ENCODE peak calls at places on chromosomes 16 and 17, in nine cellular contexts. One of them, this sample, is unnamed.

GRCh38 chr17:45221081-45221996 is at the start of gene FMNL1:
- DNase-seq in non-pigmented ciliary epithelial cell: no peak
- DNase-seq in NCI-H1694 treated with DMSO at 0.1 percent for 48 hours: no peak
- DNase-seq in right lobe of liver: peak
- DNase-seq in T-helper 1 cell: peak
- DNase-seq in heart right ventricle: peak
- DNase-seq in NCI-H2171 treated with DMSO at 0.1 percent for 48 hours: peak
- DNase-seq in SK-N-MC: no peak
- DNase-seq in T47D: peak
- DNase-seq in this sample: peak

GRCh38 chr16:19625039-19625438 is 69.5 kb downstream of the VPS35L start:
- DNase-seq in non-pigmented ciliary epithelial cell: no peak
- DNase-seq in NCI-H1694 treated with DMSO at 0.1 percent for 48 hours: no peak
- DNase-seq in right lobe of liver: no peak
- DNase-seq in T-helper 1 cell: no peak
- DNase-seq in heart right ventricle: no peak
- DNase-seq in NCI-H2171 treated with DMSO at 0.1 percent for 48 hours: no peak
- DNase-seq in SK-N-MC: no peak
- DNase-seq in T47D: no peak
- DNase-seq in this sample: no peak

GRCh38 chr17:64413505-64413904 is 22.8 kb upstream of the PECAM1 start:
- DNase-seq in non-pigmented ciliary epithelial cell: no peak
- DNase-seq in NCI-H1694 treated with DMSO at 0.1 percent for 48 hours: no peak
- DNase-seq in right lobe of liver: no peak
- DNase-seq in T-helper 1 cell: no peak
- DNase-seq in heart right ventricle: no peak
- DNase-seq in NCI-H2171 treated with DMSO at 0.1 percent for 48 hours: no peak
- DNase-seq in SK-N-MC: no peak
- DNase-seq in T47D: no peak
- DNase-seq in this sample: no peak

GRCh38 chr17:63140255-63140654 is 174.2 kb downstream of the TANC2 start:
- DNase-seq in non-pigmented ciliary epithelial cell: no peak
- DNase-seq in NCI-H1694 treated with DMSO at 0.1 percent for 48 hours: peak
- DNase-seq in right lobe of liver: no peak
- DNase-seq in T-helper 1 cell: no peak
- DNase-seq in heart right ventricle: peak
- DNase-seq in NCI-H2171 treated with DMSO at 0.1 percent for 48 hours: peak
- DNase-seq in SK-N-MC: no peak
- DNase-seq in T47D: no peak
- DNase-seq in this sample: no peak

GRCh38 chr17:80829166-80829813 is 162.4 kb upstream of the CHMP6 start:
- DNase-seq in non-pigmented ciliary epithelial cell: no peak
- DNase-seq in NCI-H1694 treated with DMSO at 0.1 percent for 48 hours: no peak
- DNase-seq in right lobe of liver: no peak
- DNase-seq in T-helper 1 cell: no peak
- DNase-seq in heart right ventricle: no peak
- DNase-seq in NCI-H2171 treated with DMSO at 0.1 percent for 48 hours: no peak
- DNase-seq in SK-N-MC: no peak
- DNase-seq in T47D: no peak
- DNase-seq in this sample: no peak

GRCh38 chr17:50754521-50754920 is 12.8 kb downstream of the ANKRD40CL start:
- DNase-seq in non-pigmented ciliary epithelial cell: no peak
- DNase-seq in NCI-H1694 treated with DMSO at 0.1 percent for 48 hours: no peak
- DNase-seq in right lobe of liver: no peak
- DNase-seq in T-helper 1 cell: no peak
- DNase-seq in heart right ventricle: no peak
- DNase-seq in NCI-H2171 treated with DMSO at 0.1 percent for 48 hours: no peak
- DNase-seq in SK-N-MC: no peak
- DNase-seq in T47D: no peak
- DNase-seq in this sample: no peak

GRCh38 chr17:44543213-44543904 is 13.9 kb upstream of the FZD2 start:
- DNase-seq in non-pigmented ciliary epithelial cell: peak
- DNase-seq in NCI-H1694 treated with DMSO at 0.1 percent for 48 hours: no peak
- DNase-seq in right lobe of liver: no peak
- DNase-seq in T-helper 1 cell: no peak
- DNase-seq in heart right ventricle: no peak
- DNase-seq in NCI-H2171 treated with DMSO at 0.1 percent for 48 hours: no peak
- DNase-seq in SK-N-MC: no peak
- DNase-seq in T47D: peak
- DNase-seq in this sample: no peak

GRCh38 chr17:40070644-40070894 is 7.8 kb downstream of the THRA start:
- DNase-seq in non-pigmented ciliary epithelial cell: no peak
- DNase-seq in NCI-H1694 treated with DMSO at 0.1 percent for 48 hours: peak
- DNase-seq in right lobe of liver: no peak
- DNase-seq in T-helper 1 cell: no peak
- DNase-seq in heart right ventricle: peak
- DNase-seq in NCI-H2171 treated with DMSO at 0.1 percent for 48 hours: peak
- DNase-seq in SK-N-MC: no peak
- DNase-seq in T47D: no peak
- DNase-seq in this sample: no peak

GRCh38 chr17:80959330-80960036 is 32.2 kb upstream of the CHMP6 start:
- DNase-seq in non-pigmented ciliary epithelial cell: no peak
- DNase-seq in NCI-H1694 treated with DMSO at 0.1 percent for 48 hours: peak
- DNase-seq in right lobe of liver: peak
- DNase-seq in T-helper 1 cell: no peak
- DNase-seq in heart right ventricle: peak
- DNase-seq in NCI-H2171 treated with DMSO at 0.1 percent for 48 hours: no peak
- DNase-seq in SK-N-MC: no peak
- DNase-seq in T47D: no peak
- DNase-seq in this sample: no peak

GRCh38 chr17:20944014-20944905 is 98.6 kb downstream of the USP22 start:
- DNase-seq in non-pigmented ciliary epithelial cell: no peak
- DNase-seq in NCI-H1694 treated with DMSO at 0.1 percent for 48 hours: no peak
- DNase-seq in right lobe of liver: peak
- DNase-seq in T-helper 1 cell: no peak
- DNase-seq in heart right ventricle: no peak
- DNase-seq in NCI-H2171 treated with DMSO at 0.1 percent for 48 hours: peak
- DNase-seq in SK-N-MC: no peak
- DNase-seq in T47D: peak
- DNase-seq in this sample: peak

GRCh38 chr17:77821114-77821513 is 137.4 kb upstream of the TNRC6C start:
- DNase-seq in non-pigmented ciliary epithelial cell: no peak
- DNase-seq in NCI-H1694 treated with DMSO at 0.1 percent for 48 hours: no peak
- DNase-seq in right lobe of liver: no peak
- DNase-seq in T-helper 1 cell: no peak
- DNase-seq in heart right ventricle: peak
- DNase-seq in NCI-H2171 treated with DMSO at 0.1 percent for 48 hours: peak
- DNase-seq in SK-N-MC: no peak
- DNase-seq in T47D: peak
- DNase-seq in this sample: no peak

GRCh38 chr17:72455562-72455961 is 334.7 kb downstream of the SOX9 start:
- DNase-seq in non-pigmented ciliary epithelial cell: no peak
- DNase-seq in NCI-H1694 treated with DMSO at 0.1 percent for 48 hours: no peak
- DNase-seq in right lobe of liver: no peak
- DNase-seq in T-helper 1 cell: no peak
- DNase-seq in heart right ventricle: no peak
- DNase-seq in NCI-H2171 treated with DMSO at 0.1 percent for 48 hours: no peak
- DNase-seq in SK-N-MC: no peak
- DNase-seq in T47D: no peak
- DNase-seq in this sample: no peak

GRCh38 chr17:64070213-64070612 is 49.8 kb upstream of the ICAM2 start:
- DNase-seq in non-pigmented ciliary epithelial cell: no peak
- DNase-seq in NCI-H1694 treated with DMSO at 0.1 percent for 48 hours: no peak
- DNase-seq in right lobe of liver: no peak
- DNase-seq in T-helper 1 cell: no peak
- DNase-seq in heart right ventricle: no peak
- DNase-seq in NCI-H2171 treated with DMSO at 0.1 percent for 48 hours: no peak
- DNase-seq in SK-N-MC: no peak
- DNase-seq in T47D: no peak
- DNase-seq in this sample: no peak

GRCh38 chr17:74446551-74447500 is 14.9 kb downstream of the GPRC5C start:
- DNase-seq in non-pigmented ciliary epithelial cell: no peak
- DNase-seq in NCI-H1694 treated with DMSO at 0.1 percent for 48 hours: no peak
- DNase-seq in right lobe of liver: peak
- DNase-seq in T-helper 1 cell: no peak
- DNase-seq in heart right ventricle: peak
- DNase-seq in NCI-H2171 treated with DMSO at 0.1 percent for 48 hours: no peak
- DNase-seq in SK-N-MC: no peak
- DNase-seq in T47D: no peak
- DNase-seq in this sample: no peak

GRCh38 chr16:8763083-8763482 is 34.4 kb downstream of the TMEM186 start:
- DNase-seq in non-pigmented ciliary epithelial cell: no peak
- DNase-seq in NCI-H1694 treated with DMSO at 0.1 percent for 48 hours: no peak
- DNase-seq in right lobe of liver: no peak
- DNase-seq in T-helper 1 cell: no peak
- DNase-seq in heart right ventricle: no peak
- DNase-seq in NCI-H2171 treated with DMSO at 0.1 percent for 48 hours: no peak
- DNase-seq in SK-N-MC: no peak
- DNase-seq in T47D: no peak
- DNase-seq in this sample: no peak

GRCh38 chr16:70750893-70751467 is 50.0 kb downstream of the VAC14 start:
- DNase-seq in non-pigmented ciliary epithelial cell: no peak
- DNase-seq in NCI-H1694 treated with DMSO at 0.1 percent for 48 hours: no peak
- DNase-seq in right lobe of liver: peak
- DNase-seq in T-helper 1 cell: no peak
- DNase-seq in heart right ventricle: peak
- DNase-seq in NCI-H2171 treated with DMSO at 0.1 percent for 48 hours: no peak
- DNase-seq in SK-N-MC: no peak
- DNase-seq in T47D: no peak
- DNase-seq in this sample: no peak

GRCh38 chr17:40352779-40353394 is 11.7 kb downstream of the GJD3 start:
- DNase-seq in non-pigmented ciliary epithelial cell: no peak
- DNase-seq in NCI-H1694 treated with DMSO at 0.1 percent for 48 hours: no peak
- DNase-seq in right lobe of liver: peak
- DNase-seq in T-helper 1 cell: no peak
- DNase-seq in heart right ventricle: no peak
- DNase-seq in NCI-H2171 treated with DMSO at 0.1 percent for 48 hours: no peak
- DNase-seq in SK-N-MC: no peak
- DNase-seq in T47D: no peak
- DNase-seq in this sample: no peak

GRCh38 chr17:63258785-63259184 is 187.3 kb downstream of the CYB561 start:
- DNase-seq in non-pigmented ciliary epithelial cell: no peak
- DNase-seq in NCI-H1694 treated with DMSO at 0.1 percent for 48 hours: no peak
- DNase-seq in right lobe of liver: no peak
- DNase-seq in T-helper 1 cell: no peak
- DNase-seq in heart right ventricle: no peak
- DNase-seq in NCI-H2171 treated with DMSO at 0.1 percent for 48 hours: no peak
- DNase-seq in SK-N-MC: no peak
- DNase-seq in T47D: no peak
- DNase-seq in this sample: no peak

GRCh38 chr17:50346313-50347086 is 574 bp downstream of the XYLT2 start:
- DNase-seq in non-pigmented ciliary epithelial cell: no peak
- DNase-seq in NCI-H1694 treated with DMSO at 0.1 percent for 48 hours: no peak
- DNase-seq in right lobe of liver: no peak
- DNase-seq in T-helper 1 cell: no peak
- DNase-seq in heart right ventricle: peak
- DNase-seq in NCI-H2171 treated with DMSO at 0.1 percent for 48 hours: no peak
- DNase-seq in SK-N-MC: no peak
- DNase-seq in T47D: peak
- DNase-seq in this sample: no peak